ENCODE peak calls at places on chromosomes 4 and X, in six cellular contexts. One of them, this sample, is unnamed.

GRCh38 chrX:110412971-110413726 is 54.5 kb downstream of the RTL9 start:
- DNase-seq in H1: peak
- DNase-seq in K562: peak
- DNase-seq in GM12892: peak
- DNase-seq in GM12878: no peak
- DNase-seq in HepG2: peak
- DNase-seq in this sample: peak

GRCh38 chr4:113636877-113637276 is 124.7 kb downstream of the CAMK2D start:
- DNase-seq in H1: no peak
- DNase-seq in K562: peak
- DNase-seq in GM12892: no peak
- DNase-seq in GM12878: no peak
- DNase-seq in HepG2: no peak
- DNase-seq in this sample: no peak

GRCh38 chr4:188023682-188024081 is 28.1 kb downstream of the ZFP42 start:
- DNase-seq in H1: no peak
- DNase-seq in K562: no peak
- DNase-seq in GM12892: no peak
- DNase-seq in GM12878: no peak
- DNase-seq in HepG2: no peak
- DNase-seq in this sample: no peak

GRCh38 chr4:137226221-137226620 is 306.1 kb downstream of the PCDH18 start:
- DNase-seq in H1: no peak
- DNase-seq in K562: no peak
- DNase-seq in GM12892: no peak
- DNase-seq in GM12878: no peak
- DNase-seq in HepG2: no peak
- DNase-seq in this sample: no peak

GRCh38 chr4:126799971-126800722 is 832.6 kb upstream of the INTU start:
- DNase-seq in H1: no peak
- DNase-seq in K562: no peak
- DNase-seq in GM12892: no peak
- DNase-seq in GM12878: no peak
- DNase-seq in HepG2: no peak
- DNase-seq in this sample: no peak

GRCh38 chr4:141275834-141276233 is 55.1 kb downstream of the ZNF330 start:
- DNase-seq in H1: no peak
- DNase-seq in K562: no peak
- DNase-seq in GM12892: no peak
- DNase-seq in GM12878: no peak
- DNase-seq in HepG2: no peak
- DNase-seq in this sample: no peak

GRCh38 chrX:129653181-129653984 is 1.4 kb downstream of the APLN start:
- DNase-seq in H1: no peak
- DNase-seq in K562: no peak
- DNase-seq in GM12892: no peak
- DNase-seq in GM12878: no peak
- DNase-seq in HepG2: no peak
- DNase-seq in this sample: no peak

GRCh38 chrX:10006770-10007169 is 39.6 kb downstream of the CLDN34 start:
- DNase-seq in H1: no peak
- DNase-seq in K562: no peak
- DNase-seq in GM12892: no peak
- DNase-seq in GM12878: no peak
- DNase-seq in HepG2: no peak
- DNase-seq in this sample: no peak

GRCh38 chr4:4541040-4541631 is 712 bp downstream of the STX18 start:
- DNase-seq in H1: no peak
- DNase-seq in K562: no peak
- DNase-seq in GM12892: peak
- DNase-seq in GM12878: peak
- DNase-seq in HepG2: peak
- DNase-seq in this sample: peak

GRCh38 chr4:76194325-76194724 is 19.3 kb downstream of the SCARB2 start:
- DNase-seq in H1: no peak
- DNase-seq in K562: no peak
- DNase-seq in GM12892: no peak
- DNase-seq in GM12878: no peak
- DNase-seq in HepG2: no peak
- DNase-seq in this sample: no peak

GRCh38 chr4:148438047-148438446 is 4.2 kb downstream of the NR3C2 start:
- DNase-seq in H1: no peak
- DNase-seq in K562: no peak
- DNase-seq in GM12892: no peak
- DNase-seq in GM12878: no peak
- DNase-seq in HepG2: no peak
- DNase-seq in this sample: no peak

GRCh38 chr4:10020871-10021676 is at the start of gene SLC2A9:
- DNase-seq in H1: no peak
- DNase-seq in K562: no peak
- DNase-seq in GM12892: no peak
- DNase-seq in GM12878: no peak
- DNase-seq in HepG2: peak
- DNase-seq in this sample: no peak

GRCh38 chrX:115214151-115214550 is 19.7 kb downstream of the LRCH2 start:
- DNase-seq in H1: no peak
- DNase-seq in K562: no peak
- DNase-seq in GM12892: no peak
- DNase-seq in GM12878: no peak
- DNase-seq in HepG2: no peak
- DNase-seq in this sample: no peak

GRCh38 chr4:13966241-13967195 is 339.0 kb upstream of the BOD1L1 start:
- DNase-seq in H1: no peak
- DNase-seq in K562: no peak
- DNase-seq in GM12892: no peak
- DNase-seq in GM12878: no peak
- DNase-seq in HepG2: no peak
- DNase-seq in this sample: no peak

GRCh38 chrX:154799554-154800348 is 5.5 kb downstream of the MPP1 start:
- DNase-seq in H1: no peak
- DNase-seq in K562: no peak
- DNase-seq in GM12892: no peak
- DNase-seq in GM12878: no peak
- DNase-seq in HepG2: peak
- DNase-seq in this sample: no peak

GRCh38 chr4:122920473-122920872 is 1.9 kb downstream of the NUDT6 start:
- DNase-seq in H1: no peak
- DNase-seq in K562: no peak
- DNase-seq in GM12892: no peak
- DNase-seq in GM12878: no peak
- DNase-seq in HepG2: no peak
- DNase-seq in this sample: no peak

GRCh38 chr4:176902710-176903323 is 110.1 kb upstream of the VEGFC start:
- DNase-seq in H1: no peak
- DNase-seq in K562: no peak
- DNase-seq in GM12892: no peak
- DNase-seq in GM12878: peak
- DNase-seq in HepG2: no peak
- DNase-seq in this sample: no peak

GRCh38 chrX:20347486-20347885 is 80.8 kb upstream of the RPS6KA3 start:
- DNase-seq in H1: no peak
- DNase-seq in K562: no peak
- DNase-seq in GM12892: no peak
- DNase-seq in GM12878: no peak
- DNase-seq in HepG2: no peak
- DNase-seq in this sample: no peak

GRCh38 chr4:99624141-99624719 is 33.4 kb downstream of the C4orf54 start:
- DNase-seq in H1: no peak
- DNase-seq in K562: no peak
- DNase-seq in GM12892: no peak
- DNase-seq in GM12878: no peak
- DNase-seq in HepG2: no peak
- DNase-seq in this sample: no peak

GRCh38 chrX:81202413-81202794 is 502 bp downstream of the SH3BGRL start:
- DNase-seq in H1: no peak
- DNase-seq in K562: no peak
- DNase-seq in GM12892: no peak
- DNase-seq in GM12878: no peak
- DNase-seq in HepG2: no peak
- DNase-seq in this sample: no peak

GRCh38 chrX:27840881-27841280 is 33.1 kb downstream of the MAGEB10 start:
- DNase-seq in H1: no peak
- DNase-seq in K562: no peak
- DNase-seq in GM12892: no peak
- DNase-seq in GM12878: no peak
- DNase-seq in HepG2: no peak
- DNase-seq in this sample: no peak

GRCh38 chrX:147537172-147537571 is 374.5 kb upstream of the FMR1 start:
- DNase-seq in H1: no peak
- DNase-seq in K562: no peak
- DNase-seq in GM12892: no peak
- DNase-seq in GM12878: no peak
- DNase-seq in HepG2: no peak
- DNase-seq in this sample: no peak

GRCh38 chr4:85565761-85566480 is 91.0 kb downstream of the ARHGAP24 start:
- DNase-seq in H1: no peak
- DNase-seq in K562: no peak
- DNase-seq in GM12892: no peak
- DNase-seq in GM12878: peak
- DNase-seq in HepG2: no peak
- DNase-seq in this sample: no peak

GRCh38 chr4:164956766-164957643 is 20.5 kb downstream of the TRIM61 start:
- DNase-seq in H1: peak
- DNase-seq in K562: peak
- DNase-seq in GM12892: peak
- DNase-seq in GM12878: peak
- DNase-seq in HepG2: no peak
- DNase-seq in this sample: peak

GRCh38 chr4:176048631-176049030 is 17.0 kb upstream of the WDR17 start:
- DNase-seq in H1: no peak
- DNase-seq in K562: no peak
- DNase-seq in GM12892: no peak
- DNase-seq in GM12878: no peak
- DNase-seq in HepG2: no peak
- DNase-seq in this sample: no peak

GRCh38 chr4:145909331-145909730 is 29.3 kb downstream of the ZNF827 start:
- DNase-seq in H1: peak
- DNase-seq in K562: peak
- DNase-seq in GM12892: no peak
- DNase-seq in GM12878: no peak
- DNase-seq in HepG2: no peak
- DNase-seq in this sample: no peak

GRCh38 chrX:13899607-13900006 is 82.7 kb upstream of the GPM6B start:
- DNase-seq in H1: no peak
- DNase-seq in K562: no peak
- DNase-seq in GM12892: no peak
- DNase-seq in GM12878: no peak
- DNase-seq in HepG2: no peak
- DNase-seq in this sample: no peak

GRCh38 chr4:173529505-173530325 is at the start of gene HAND2:
- DNase-seq in H1: peak
- DNase-seq in K562: peak
- DNase-seq in GM12892: no peak
- DNase-seq in GM12878: no peak
- DNase-seq in HepG2: no peak
- DNase-seq in this sample: no peak
- TF ChIP-seq POLR2A in H1: no peak
- TF ChIP-seq POLR2A in K562: peak
- TF ChIP-seq POLR2A in GM12892: no peak
- TF ChIP-seq POLR2A in GM12878: no peak
- TF ChIP-seq POLR2A in HepG2: no peak
- TF ChIP-seq POLR2A in this sample: no peak

GRCh38 chr4:108611360-108611759 is 9.0 kb upstream of the RPL34 start:
- DNase-seq in H1: no peak
- DNase-seq in K562: no peak
- DNase-seq in GM12892: no peak
- DNase-seq in GM12878: no peak
- DNase-seq in HepG2: no peak
- DNase-seq in this sample: no peak
- TF ChIP-seq TAF1 in H1: no peak
- TF ChIP-seq TAF1 in K562: no peak
- TF ChIP-seq TAF1 in GM12892: no peak
- TF ChIP-seq TAF1 in GM12878: no peak
- TF ChIP-seq TAF1 in HepG2: no peak
- TF ChIP-seq TAF1 in this sample: no peak

GRCh38 chrX:123860506-123860840 is 620 bp downstream of the XIAP start:
- DNase-seq in H1: no peak
- DNase-seq in K562: no peak
- DNase-seq in GM12892: no peak
- DNase-seq in GM12878: peak
- DNase-seq in HepG2: peak
- DNase-seq in this sample: no peak
- TF ChIP-seq POLR2A in H1: no peak
- TF ChIP-seq POLR2A in K562: no peak
- TF ChIP-seq POLR2A in GM12892: no peak
- TF ChIP-seq POLR2A in GM12878: no peak
- TF ChIP-seq POLR2A in HepG2: peak
- TF ChIP-seq POLR2A in this sample: no peak

GRCh38 chrX:21741378-21741777 is 16.5 kb downstream of the SMPX start:
- DNase-seq in H1: no peak
- DNase-seq in K562: no peak
- DNase-seq in GM12892: no peak
- DNase-seq in GM12878: no peak
- DNase-seq in HepG2: no peak
- DNase-seq in this sample: no peak

GRCh38 chrX:21744721-21745120 is 13.2 kb downstream of the SMPX start:
- DNase-seq in H1: no peak
- DNase-seq in K562: no peak
- DNase-seq in GM12892: no peak
- DNase-seq in GM12878: no peak
- DNase-seq in HepG2: no peak
- DNase-seq in this sample: no peak

GRCh38 chrX:21740329-21741274 is 17.3 kb downstream of the SMPX start:
- DNase-seq in H1: no peak
- DNase-seq in K562: no peak
- DNase-seq in GM12892: no peak
- DNase-seq in GM12878: no peak
- DNase-seq in HepG2: peak
- DNase-seq in this sample: no peak

GRCh38 chrX:21744060-21744459 is 13.9 kb downstream of the SMPX start:
- DNase-seq in H1: no peak
- DNase-seq in K562: no peak
- DNase-seq in GM12892: no peak
- DNase-seq in GM12878: no peak
- DNase-seq in HepG2: no peak
- DNase-seq in this sample: no peak

DNA sequence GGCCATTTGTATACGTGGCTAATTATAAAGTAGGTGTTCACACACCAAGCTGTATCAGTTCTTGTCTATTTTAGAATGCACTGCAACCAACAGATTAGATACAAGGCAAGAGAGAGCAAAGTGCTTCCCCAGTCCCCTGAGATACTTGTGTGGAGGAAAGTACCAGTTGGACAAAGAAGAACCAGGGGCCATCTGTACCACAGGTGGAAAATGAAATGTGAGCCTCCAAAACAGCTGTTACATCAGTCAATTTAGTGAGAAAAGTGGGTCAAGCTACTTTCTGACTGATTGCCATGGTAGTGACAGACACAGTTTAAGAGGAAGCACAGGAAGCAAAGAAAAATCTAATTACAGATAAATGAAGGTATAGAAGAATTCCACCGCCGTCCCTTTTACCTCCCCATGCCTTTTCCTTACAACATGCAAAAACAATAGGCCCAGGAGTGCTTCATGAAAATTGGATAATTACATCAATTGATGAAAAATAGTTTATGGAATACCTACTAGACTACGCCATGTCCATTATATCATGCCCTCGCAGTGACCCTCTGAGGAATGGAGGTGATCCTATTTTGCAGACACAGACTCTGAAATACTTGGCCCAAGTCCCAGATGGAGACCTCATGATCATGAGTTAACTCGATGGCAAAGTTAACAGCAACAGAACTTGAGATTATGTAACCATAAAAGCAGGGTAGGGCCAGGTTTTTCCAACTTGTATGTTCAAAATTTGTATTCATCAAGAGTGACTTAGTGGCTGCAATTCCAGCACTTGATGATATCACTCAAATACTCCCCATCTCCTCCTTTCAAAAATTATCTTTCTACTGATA is 15.8 kb downstream of the SMPX start:
- DNase-seq in H1: no peak
- DNase-seq in K562: no peak
- DNase-seq in GM12892: no peak
- DNase-seq in GM12878: no peak
- DNase-seq in HepG2: no peak
- DNase-seq in this sample: no peak
- TF ChIP-seq TAF1 in H1: no peak
- TF ChIP-seq TAF1 in K562: no peak
- TF ChIP-seq TAF1 in GM12892: no peak
- TF ChIP-seq TAF1 in GM12878: no peak
- TF ChIP-seq TAF1 in HepG2: no peak
- TF ChIP-seq TAF1 in this sample: no peak